ENCODE peak calls at places on chromosomes 16 and 17, in ten cellular contexts. J, R, D, X, Y, N, W, P, B and I are unnamed samples.
A peak's percentile ranks its signal among the peaks of the same experiment; 100 is the strongest.

GRCh38 chr17:44830359-44831269 is 527 bp upstream of the GJC1 start:
- DNase-seq in J (no peak), R (peak; percentile 29), D (peak; percentile 49), X (no peak), Y (peak; percentile 47), N (no peak), W (peak; percentile 32), P (peak; percentile 63), B (peak; percentile 41), I (peak; percentile 45)

GRCh38 chr17:83186226-83186625 is 106.8 kb downstream of the METRNL start:
- DNase-seq in J (no peak), R (peak; percentile 84), D (no peak), X (peak; percentile 10), Y (no peak), N (peak; percentile 54), W (no peak), P (no peak), B (no peak), I (no peak)

GRCh38 chr17:19316756-19317358 is 45.7 kb downstream of the B9D1 start:
- DNase-seq in J (no peak), R (no peak), D (no peak), X (no peak), Y (no peak), N (no peak), W (no peak), P (peak; percentile 20), B (no peak), I (no peak)

GRCh38 chr17:83089322-83090156 is 10.1 kb downstream of the METRNL start:
- DNase-seq in J (peak; percentile 53), R (no peak), D (peak; percentile 56), X (no peak), Y (no peak), N (no peak), W (no peak), P (peak; percentile 23), B (no peak), I (no peak)

GRCh38 chr16:12802661-12803060 is 1.0 kb downstream of the CPPED1 start:
- DNase-seq in J (no peak), R (no peak), D (no peak), X (no peak), Y (no peak), N (no peak), W (no peak), P (no peak), B (no peak), I (no peak)

GRCh38 chr17:57916925-57917858 is 38.0 kb downstream of the CUEDC1 start:
- DNase-seq in J (no peak), R (no peak), D (peak; percentile 39), X (no peak), Y (no peak), N (no peak), W (no peak), P (no peak), B (no peak), I (no peak)

GRCh38 chr16:66844342-66845079 is at the start of gene CA7:
- DNase-seq in J (no peak), R (no peak), D (no peak), X (no peak), Y (no peak), N (peak; percentile 54), W (no peak), P (peak; percentile 21), B (no peak), I (no peak)

GRCh38 chr17:29616300-29617048 is 6.2 kb downstream of the CORO6 start:
- DNase-seq in J (no peak), R (no peak), D (no peak), X (no peak), Y (no peak), N (no peak), W (no peak), P (no peak), B (no peak), I (no peak)

GRCh38 chr16:80065565-80065964 is 465.0 kb upstream of the MAF start:
- DNase-seq in J (no peak), R (no peak), D (peak; percentile 25), X (no peak), Y (no peak), N (no peak), W (no peak), P (no peak), B (no peak), I (no peak)

GRCh38 chr17:17813725-17814095 is 23.1 kb downstream of the SREBF1 start:
- DNase-seq in J (no peak), R (no peak), D (no peak), X (no peak), Y (no peak), N (no peak), W (no peak), P (no peak), B (no peak), I (no peak)

GRCh38 chr17:59707971-59708425 is 544 bp downstream of the VMP1 start:
- DNase-seq in J (no peak), R (no peak), D (no peak), X (no peak), Y (peak; percentile 40), N (no peak), W (no peak), P (no peak), B (peak; percentile 29), I (no peak)
- H3K4me3 ChIP-seq in J (peak overlapping the region; percentile 93), R (peak overlapping the region; percentile 89), D (peak overlapping the region; percentile 76), X (peak overlapping the region; percentile 77), Y (peak overlapping the region; percentile 68), N (peak overlapping the region; percentile 75), W (peak overlapping the region; percentile 79), P (peak overlapping the region; percentile 80), B (peak overlapping the region; percentile 98), I (peak overlapping the region; percentile 86)

GRCh38 chr17:81646869-81647600 is 9.3 kb downstream of the PDE6G start:
- DNase-seq in J (no peak), R (no peak), D (no peak), X (no peak), Y (no peak), N (no peak), W (no peak), P (no peak), B (no peak), I (no peak)

GRCh38 chr17:81648013-81648706 is 8.2 kb downstream of the PDE6G start:
- DNase-seq in J (no peak), R (no peak), D (no peak), X (no peak), Y (no peak), N (no peak), W (no peak), P (no peak), B (no peak), I (no peak)

GRCh38 chr17:81647640-81648012 is 8.7 kb downstream of the PDE6G start:
- DNase-seq in J (no peak), R (no peak), D (no peak), X (no peak), Y (no peak), N (no peak), W (no peak), P (no peak), B (no peak), I (no peak)

GRCh38 chr17:81644496-81644895 is 7.5 kb downstream of the TSPAN10 start:
- DNase-seq in J (no peak), R (no peak), D (no peak), X (no peak), Y (no peak), N (no peak), W (no peak), P (no peak), B (no peak), I (no peak)

DNA sequence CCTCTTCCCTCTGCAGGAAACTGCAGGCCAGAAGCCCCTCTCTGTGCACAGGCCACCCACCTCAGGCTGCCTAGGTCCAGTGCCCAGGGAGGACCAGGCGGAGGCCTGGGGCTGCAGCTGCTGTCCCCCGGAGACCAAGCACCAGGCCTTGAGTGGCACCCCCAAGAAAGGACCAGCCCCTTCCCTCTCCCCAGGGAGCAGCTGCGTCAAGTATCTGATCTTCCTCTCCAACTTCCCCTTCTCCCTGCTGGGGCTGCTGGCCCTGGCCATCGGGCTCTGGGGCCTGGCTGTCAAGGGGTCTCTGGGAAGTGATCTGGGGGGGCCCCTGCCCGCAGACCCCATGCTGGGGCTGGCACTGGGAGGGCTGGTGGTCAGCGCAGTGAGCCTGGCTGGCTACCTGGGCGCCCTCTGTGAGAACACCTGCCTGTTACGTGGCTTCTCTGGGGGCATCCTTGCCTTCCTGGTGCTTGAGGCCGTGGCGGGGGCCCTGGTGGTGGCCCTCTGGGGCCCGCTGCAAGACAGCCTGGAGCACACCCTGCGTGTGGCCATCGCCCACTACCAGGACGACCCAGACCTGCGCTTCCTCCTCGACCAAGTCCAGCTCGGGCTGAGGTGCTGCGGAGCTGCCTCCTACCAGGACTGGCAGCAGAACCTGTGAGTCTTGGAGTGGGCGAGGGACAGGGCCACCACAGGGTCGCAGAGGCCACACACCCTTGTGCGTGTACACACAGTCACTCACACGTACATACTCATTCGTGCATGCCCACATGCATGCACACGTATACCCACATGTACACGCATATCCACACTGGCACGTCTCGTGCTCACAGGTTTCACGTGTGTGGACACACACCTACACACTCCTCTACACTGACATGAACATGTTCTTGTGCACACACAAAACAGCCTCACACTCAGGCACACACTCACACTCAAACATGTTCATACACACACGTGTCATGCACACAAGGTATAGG is 8.3 kb downstream of the TSPAN10 start:
- DNase-seq in J (no peak), R (no peak), D (no peak), X (no peak), Y (no peak), N (no peak), W (no peak), P (no peak), B (no peak), I (no peak)
- TF ChIP-seq CTCF in J (no peak), R (no peak), D (no peak), X (no peak), Y (no peak), N (no peak), W (no peak), P (no peak), B (no peak), I (no peak)

DNA sequence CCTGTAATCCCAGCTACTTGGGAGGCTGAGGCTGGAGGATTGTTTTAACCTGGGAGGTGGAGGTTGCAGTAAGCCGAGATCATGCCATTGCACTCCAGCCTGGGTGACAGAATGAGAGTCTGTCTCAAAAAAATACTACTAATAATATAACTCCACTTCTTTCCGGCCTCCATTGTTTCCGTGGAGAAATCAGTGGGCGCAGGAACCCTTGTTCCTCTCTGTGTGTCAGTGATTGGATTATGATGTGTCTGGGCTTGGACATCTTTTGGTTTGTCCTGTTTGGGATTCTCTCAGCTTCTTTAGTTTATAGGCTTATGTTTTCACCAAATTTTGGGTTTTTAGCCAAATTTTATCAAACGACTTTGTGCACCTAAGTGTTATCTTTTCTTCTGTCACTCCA is 36.8 kb downstream of the ACSF3 start:
- DNase-seq in J (no peak), R (no peak), D (no peak), X (no peak), Y (no peak), N (no peak), W (no peak), P (no peak), B (no peak), I (no peak)
- H3K4me3 ChIP-seq in J (no peak overlapping the region), R (no peak overlapping the region), D (no peak overlapping the region), X (no peak overlapping the region), Y (no peak overlapping the region), N (no peak overlapping the region), W (no peak overlapping the region), P (no peak overlapping the region), B (no peak overlapping the region), I (no peak overlapping the region)

DNA sequence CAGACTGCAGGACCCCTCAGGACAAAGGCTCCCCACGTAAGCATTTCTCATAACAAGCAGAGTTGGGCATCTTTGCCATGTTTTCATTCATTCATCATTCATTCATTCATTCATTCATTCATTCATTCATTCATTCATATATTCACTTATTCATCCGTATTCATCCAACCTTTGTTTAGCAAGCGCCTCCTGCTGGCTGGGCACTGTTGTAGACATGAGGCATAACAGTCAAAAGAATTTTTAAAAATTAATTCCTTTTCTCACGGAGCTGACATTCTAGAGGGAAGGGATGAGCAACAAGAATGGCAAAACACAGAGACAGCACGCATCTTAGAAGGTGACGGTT is 351.7 kb upstream of the TNRC6C start:
- DNase-seq in J (no peak), R (no peak), D (no peak), X (no peak), Y (no peak), N (no peak), W (no peak), P (no peak), B (no peak), I (no peak)
- TF ChIP-seq CTCF in J (no peak), R (peak; percentile 3), D (peak; percentile 72), X (no peak), Y (no peak), N (no peak), W (no peak), P (no peak), B (peak; percentile 17), I (no peak)